ENCODE peak calls at places on chromosome 15, in six cellular contexts. C is endothelial cell of umbilical vein, W is HepG2, N is K562, V is H1, M is GM23338. Z is an unnamed sample. For H4K20me1 and H3K36me3, the result is how much of the 10 kb centered on the place peaks cover.

GRCh38 chr15:98823012-98823458 is 174.7 kb downstream of the IGF1R start:
- DNase-seq in C (peak), W (no peak), V (peak), M (peak), N (no peak), Z (peak)

GRCh38 chr15:80749589-80749988 is 29.6 kb upstream of the CEMIP start:
- DNase-seq in W (no peak), V (no peak), M (no peak), N (no peak), C (no peak), Z (peak)

GRCh38 chr15:41564286-41564959 is 5.4 kb downstream of the TYRO3 start:
- DNase-seq in M (peak), N (peak), V (no peak), W (peak), C (no peak), Z (no peak)

GRCh38 chr15:61621865-61622264 is 392.8 kb upstream of the RORA start:
- DNase-seq in M (no peak), N (no peak), W (no peak), V (no peak), C (no peak), Z (no peak)

GRCh38 chr15:33149919-33150318 is 44.6 kb downstream of the FMN1 start:
- DNase-seq in V (no peak), C (no peak), M (no peak), N (no peak), W (no peak), Z (peak)

GRCh38 chr15:25859838-25860645 is 3.1 kb downstream of the ATP10A start:
- DNase-seq in V (no peak), M (no peak), C (no peak), N (no peak), W (no peak), Z (peak)

GRCh38 chr15:84886984-84887299 is 2.5 kb downstream of the SLC28A1 start:
- DNase-seq in W (no peak), V (no peak), C (no peak), M (no peak), N (no peak), Z (no peak)

GRCh38 chr15:90887037-90887481 is 2.8 kb downstream of the FES start:
- DNase-seq in C (no peak), V (no peak), W (no peak), M (no peak), N (no peak), Z (no peak)

GRCh38 chr15:57288926-57289650 is 87.2 kb upstream of the CGNL1 start:
- DNase-seq in N (no peak), C (no peak), V (no peak), M (no peak), W (no peak), Z (peak)

GRCh38 chr15:29448320-29448719 is 178.7 kb upstream of the NSMCE3 start:
- DNase-seq in V (no peak), C (no peak), M (no peak), N (no peak), W (no peak), Z (no peak)

GRCh38 chr15:66053991-66054390 is 184.7 kb downstream of the RAB11A start:
- DNase-seq in C (no peak), V (no peak), N (no peak), M (no peak), W (no peak), Z (no peak)

GRCh38 chr15:29059871-29060640 is 174.3 kb downstream of the APBA2 start:
- DNase-seq in M (no peak), C (no peak), W (no peak), V (no peak), N (no peak), Z (no peak)

GRCh38 chr15:85800460-85801123 is 5.9 kb upstream of the KLHL25 start:
- DNase-seq in C (no peak), M (peak), V (no peak), W (peak), N (no peak), Z (peak)

GRCh38 chr15:28992340-28992864 is 106.6 kb downstream of the APBA2 start:
- DNase-seq in M (no peak), W (no peak), V (no peak), C (no peak), N (no peak), Z (no peak)

GRCh38 chr15:79740581-79740980 is 156.2 kb downstream of the MTHFS start:
- DNase-seq in N (no peak), W (no peak), V (no peak), M (no peak), C (no peak), Z (no peak)

GRCh38 chr15:79496838-79497237 is 64.7 kb downstream of the MINAR1 start:
- DNase-seq in N (no peak), V (no peak), W (no peak), C (no peak), M (no peak), Z (peak)

GRCh38 chr15:38726187-38726586 is 161.6 kb upstream of the RASGRP1 start:
- DNase-seq in V (no peak), M (no peak), C (no peak), W (no peak), N (no peak), Z (no peak)

GRCh38 chr15:80635953-80636352 is 59.2 kb upstream of the ABHD17C start:
- DNase-seq in V (no peak), N (no peak), C (no peak), M (no peak), W (no peak), Z (no peak)

GRCh38 chr15:34154725-34155204 is 52.9 kb downstream of the PGBD4 start:
- DNase-seq in V (no peak), M (peak), C (no peak), N (peak), W (no peak), Z (peak)

GRCh38 chr15:70045045-70045444 is 52.7 kb downstream of the TLE3 start:
- DNase-seq in M (no peak), V (no peak), W (no peak), C (no peak), N (no peak), Z (peak)

GRCh38 chr15:61171190-61171589 is 57.9 kb downstream of the RORA start:
- DNase-seq in V (no peak), N (no peak), C (no peak), W (no peak), M (peak), Z (no peak)

GRCh38 chr15:42035362-42035761 is 14.5 kb upstream of the PLA2G4E start:
- DNase-seq in N (no peak), M (peak), V (no peak), C (no peak), W (no peak), Z (peak)

GRCh38 chr15:65060641-65061397 is 7.0 kb downstream of the RASL12 start:
- DNase-seq in W (no peak), M (no peak), C (no peak), V (no peak), N (no peak), Z (no peak)

GRCh38 chr15:61299060-61299763 is 70.1 kb upstream of the RORA start:
- DNase-seq in C (no peak), M (no peak), N (no peak), W (no peak), V (no peak), Z (no peak)

GRCh38 chr15:48002772-48003171 is 118.0 kb upstream of the SLC24A5 start:
- DNase-seq in W (no peak), V (no peak), M (no peak), C (no peak), N (no peak), Z (no peak)

GRCh38 chr15:48003447-48003846 is 117.3 kb upstream of the SLC24A5 start:
- DNase-seq in W (no peak), V (no peak), C (no peak), M (no peak), N (no peak), Z (no peak)

GRCh38 chr15:48005077-48005476 is 115.7 kb upstream of the SLC24A5 start:
- DNase-seq in N (no peak), M (no peak), C (no peak), W (no peak), V (no peak), Z (no peak)

GRCh38 chr15:47998523-47999113 is 122.2 kb upstream of the SLC24A5 start:
- DNase-seq in N (no peak), M (no peak), V (no peak), C (no peak), W (no peak), Z (no peak)

GRCh38 chr15:48001393-48002059 is 119.3 kb upstream of the SLC24A5 start:
- DNase-seq in C (no peak), V (no peak), W (no peak), N (no peak), M (no peak), Z (no peak)
- H4K20me1 ChIP-seq in C (under half), V (under half), W (under half), N (under half), M (under half), Z (under half)

DNA sequence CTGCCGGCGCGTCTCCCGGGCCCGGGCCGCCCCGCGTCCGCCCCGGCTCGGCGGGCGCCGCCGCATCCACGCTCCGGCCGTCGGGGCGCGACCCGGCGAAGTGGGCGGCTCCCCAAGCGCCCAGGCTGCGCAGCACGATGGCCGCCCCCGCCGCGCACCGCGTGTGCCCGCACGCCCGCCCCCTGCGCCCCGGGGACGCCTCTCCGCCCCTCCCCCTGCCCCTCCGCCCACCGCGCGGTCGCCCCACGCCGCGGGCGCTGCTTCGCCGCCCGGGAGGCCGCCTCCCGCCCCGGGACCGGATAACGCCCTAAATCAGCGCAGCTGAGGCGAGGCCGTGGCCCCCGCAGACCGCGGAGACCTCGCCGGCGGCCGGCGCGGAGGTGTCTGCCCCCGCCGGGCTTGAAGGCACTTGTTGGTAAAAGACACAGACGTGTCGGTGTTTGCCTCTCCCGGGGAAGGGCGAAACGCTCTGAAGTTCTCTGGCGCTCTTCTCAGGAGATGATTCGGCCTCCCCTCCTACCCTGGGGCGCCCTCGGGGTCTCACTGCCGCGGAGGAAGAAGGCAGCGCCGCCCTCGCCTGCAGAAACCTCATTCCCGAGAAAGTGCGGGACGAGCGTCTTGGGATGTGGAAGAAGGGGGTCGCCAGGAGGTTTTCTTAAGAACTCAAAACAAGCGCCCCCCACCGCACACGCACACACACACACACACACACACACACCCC is at the start of gene BNC1:
- DNase-seq in W (no peak), C (peak), V (no peak), N (no peak), M (peak), Z (no peak)
- TF ChIP-seq EZH2 in W (no peak), C (peak), V (no peak), N (no peak), M (peak), Z (no peak)

DNA sequence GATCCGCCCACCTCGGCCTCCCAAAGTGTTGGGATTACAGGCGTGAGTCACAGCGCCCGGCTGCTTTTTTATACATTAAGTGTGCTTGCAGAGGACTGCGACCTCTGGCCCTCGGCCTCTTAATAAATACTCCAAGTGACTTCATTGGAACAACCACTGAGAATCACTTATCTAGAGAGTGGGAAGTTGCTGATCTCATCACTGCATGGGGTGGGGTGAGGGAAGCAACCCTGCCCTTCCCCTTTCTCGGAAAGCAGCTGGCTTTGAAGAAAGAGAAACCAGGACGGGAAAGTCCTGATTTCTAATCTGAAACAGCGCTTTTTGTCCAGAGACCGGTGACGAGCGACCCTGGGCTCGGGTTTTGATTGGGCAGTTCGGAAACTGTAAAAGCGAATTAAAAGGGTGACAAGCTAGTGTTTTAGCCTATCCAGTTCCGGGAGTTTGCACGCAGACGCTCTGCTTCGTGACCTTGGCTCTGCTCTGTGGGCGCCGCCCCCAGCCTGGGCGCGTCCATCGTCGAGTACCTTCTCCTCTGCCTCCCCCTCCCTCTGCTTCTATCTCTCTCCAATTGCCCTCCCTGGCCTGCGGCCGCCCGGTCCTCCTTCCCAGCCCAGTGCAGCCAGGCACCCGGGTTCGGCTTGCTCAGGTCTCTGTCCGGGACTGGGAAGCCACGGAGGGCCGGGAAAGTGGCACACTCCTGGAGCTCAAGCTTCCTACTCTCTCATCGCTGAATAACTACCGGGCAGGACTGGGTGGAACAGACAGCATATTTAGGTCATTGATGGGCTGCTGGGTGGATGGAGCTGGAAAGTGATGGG is 7.5 kb upstream of the TRIM69 start:
- DNase-seq in W (peak), V (peak), C (peak), N (peak), M (peak), Z (peak)
- H3K36me3 ChIP-seq in W (under half), V (under half), C (under half), N (under half), M (under half), Z (under half)

DNA sequence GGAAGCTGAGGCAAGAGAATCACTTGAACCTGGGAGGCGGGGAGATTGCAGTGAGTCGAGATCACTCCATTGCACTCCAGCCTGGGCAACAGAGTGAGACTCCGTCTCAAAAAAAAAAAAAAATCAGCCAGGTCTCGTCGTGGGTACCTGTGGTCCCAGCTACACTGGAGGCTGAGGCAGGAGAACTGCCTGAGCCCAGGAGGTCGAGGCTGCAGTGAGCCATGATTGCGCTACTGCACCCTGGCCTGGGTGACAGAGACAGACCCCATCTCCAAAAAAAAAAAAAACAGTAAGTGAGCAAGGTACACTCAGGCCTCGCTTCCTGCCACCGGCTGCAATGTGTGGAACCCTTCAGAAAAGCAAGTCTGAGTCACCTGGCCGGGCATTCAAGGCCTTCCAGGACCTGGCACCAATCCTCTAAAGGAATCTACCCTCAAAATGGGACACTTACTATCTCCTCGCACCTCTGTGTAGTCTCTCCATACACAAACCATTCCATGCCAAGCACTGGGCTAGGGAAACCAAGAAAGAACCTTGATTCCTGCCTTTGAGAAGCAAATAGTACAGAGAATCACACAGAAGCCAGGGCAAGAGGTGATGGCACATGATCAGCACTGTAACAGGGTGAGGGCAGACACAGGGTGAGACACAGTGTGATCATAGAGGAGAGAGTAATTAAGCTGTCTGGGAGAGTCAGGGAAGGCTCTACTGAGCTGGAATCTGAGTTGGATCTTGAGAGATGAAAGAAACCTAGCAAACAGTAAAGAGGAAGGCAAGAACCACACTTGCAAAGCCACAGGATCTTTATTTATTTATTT is 9.7 kb downstream of the SCAMP2 start:
- DNase-seq in M (no peak), N (no peak), W (no peak), C (no peak), V (no peak), Z (peak)
- H4K20me1 ChIP-seq in M (under half), N (under half), W (under half), C (under half), V (under half), Z (under half)

DNA sequence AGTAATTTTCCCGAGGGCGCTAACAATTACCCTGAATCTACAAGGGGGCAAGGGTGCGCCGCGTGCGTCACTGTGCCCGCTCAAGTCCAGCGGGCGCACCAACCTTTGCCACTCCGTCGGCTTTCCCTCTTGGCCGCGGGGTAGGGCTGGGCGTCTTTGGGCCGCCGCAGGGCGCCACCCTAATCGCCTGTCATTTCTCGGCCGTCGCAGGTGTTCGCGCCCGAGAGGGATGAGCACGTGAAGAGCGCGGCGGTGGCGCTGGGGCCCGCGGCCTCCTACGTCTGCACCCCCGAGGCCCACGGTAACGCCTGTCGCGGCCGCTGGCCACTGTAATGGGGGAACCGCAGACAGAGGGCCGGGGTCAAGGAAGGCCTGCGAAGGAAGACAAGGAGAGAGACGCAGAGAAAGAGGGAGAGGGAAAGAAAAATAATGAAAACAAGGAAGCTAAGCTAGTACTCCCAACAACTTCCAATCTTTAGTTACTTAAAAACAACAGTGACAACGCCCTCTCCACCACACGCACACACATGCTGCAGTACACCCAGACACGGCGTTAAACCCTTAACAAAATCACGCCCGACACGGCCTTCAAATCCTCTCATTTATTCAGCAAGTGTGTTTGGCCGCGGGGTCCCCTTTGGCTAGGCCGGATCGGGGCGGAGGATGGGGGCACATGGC is 3.8 kb downstream of the SKOR1 start:
- DNase-seq in V (no peak), M (peak), N (no peak), W (no peak), C (no peak), Z (no peak)
- TF ChIP-seq EZH2 in V (peak), M (peak), N (no peak), W (no peak), C (peak), Z (peak)

GRCh38 chr15:73866481-73866880 is 6.9 kb upstream of the TBC1D21 start:
- DNase-seq in W (no peak), V (no peak), C (no peak), N (no peak), M (no peak), Z (no peak)
- H3K36me3 ChIP-seq in W (under half), V (under half), C (under half), N (under half), M (under half), Z (under half)

GRCh38 chr15:52228928-52229327 is 37.7 kb upstream of the GNB5 start:
- DNase-seq in W (peak), C (no peak), N (peak), M (peak), V (peak), Z (peak)

GRCh38 chr15:52232327-52232726 is 41.1 kb upstream of the GNB5 start:
- DNase-seq in V (no peak), W (no peak), M (no peak), C (no peak), N (no peak), Z (peak)

GRCh38 chr15:52233405-52233804 is 42.2 kb upstream of the GNB5 start:
- DNase-seq in M (no peak), N (no peak), V (no peak), C (no peak), W (no peak), Z (peak)

GRCh38 chr15:52227456-52227855 is 36.3 kb upstream of the GNB5 start:
- DNase-seq in N (peak), W (peak), V (peak), M (peak), C (peak), Z (peak)

DNA sequence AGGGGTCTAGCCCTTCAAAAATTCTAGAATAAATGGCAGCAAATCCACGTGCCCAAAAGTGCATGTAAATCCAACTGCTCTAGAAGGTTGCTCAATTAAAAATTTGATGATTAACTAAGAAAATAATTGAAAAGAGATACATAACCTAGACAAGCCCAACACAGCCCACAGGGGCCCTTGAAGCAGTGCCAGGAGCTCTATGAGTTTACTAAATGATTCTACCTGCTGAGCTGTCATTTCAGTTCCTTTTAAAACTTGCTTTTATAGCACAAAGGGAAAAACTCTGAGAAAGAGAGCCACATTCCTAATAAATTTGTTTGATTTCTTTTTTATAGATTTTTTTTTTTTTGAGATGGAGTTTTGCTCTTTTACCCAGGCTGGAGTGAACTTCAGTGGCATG is 38.9 kb upstream of the GNB5 start:
- DNase-seq in V (no peak), M (no peak), W (no peak), N (no peak), C (no peak), Z (no peak)
- H4K20me1 ChIP-seq in V (under half), M (under half), W (under half), N (under half), C (under half), Z (under half)

GRCh38 chr15:87633471-87633870 is 623.1 kb downstream of the NTRK3 start:
- DNase-seq in N (no peak), C (no peak), M (no peak), W (no peak), V (no peak), Z (no peak)

GRCh38 chr15:87634361-87634760 is 622.2 kb downstream of the NTRK3 start:
- DNase-seq in N (no peak), M (no peak), V (no peak), C (no peak), W (no peak), Z (no peak)

GRCh38 chr15:87639305-87640011 is 617.1 kb downstream of the NTRK3 start:
- DNase-seq in C (no peak), N (no peak), M (no peak), V (no peak), W (no peak), Z (no peak)

GRCh38 chr15:87638554-87639083 is 617.9 kb downstream of the NTRK3 start:
- DNase-seq in V (no peak), N (no peak), C (no peak), W (no peak), M (no peak), Z (no peak)
- TF ChIP-seq EZH2 in V (no peak), N (no peak), C (no peak), W (no peak), M (no peak), Z (no peak)

GRCh38 chr15:77791994-77792393 is 159.3 kb upstream of the LINGO1 start:
- DNase-seq in C (no peak), M (no peak), W (no peak), N (no peak), V (no peak), Z (no peak)
- H3K36me3 ChIP-seq in C (under half), M (under half), W (under half), N (under half), V (under half), Z (under half)

GRCh38 chr15:101237161-101237775 is 14.6 kb downstream of the CHSY1 start:
- DNase-seq in C (no peak), V (no peak), N (no peak), W (no peak), M (no peak), Z (no peak)
- H4K20me1 ChIP-seq in C (under half), V (under half), N (under half), W (under half), M (half or more), Z (under half)